ENCODE peak calls at places on chromosomes 3 and 15, in six cellular contexts. P is HCT116, S is body of pancreas, T is IMR-90, M is breast epithelium, L is H1. Y is an unnamed sample.

GRCh38 chr15:89009080-89009479 is 79.2 kb upstream of the ABHD2 start:
- DNase-seq in P (no peak), M (no peak), L (no peak), S (no peak), T (no peak), Y (no peak)

GRCh38 chr15:74842581-74843444 is at the start of gene ULK3:
- DNase-seq in M (peak), T (peak), S (peak), P (peak), L (peak), Y (peak)

GRCh38 chr3:49803464-49804140 is 541 bp downstream of the INKA1 start:
- DNase-seq in P (no peak), T (peak), S (no peak), L (no peak), M (no peak), Y (peak)

GRCh38 chr3:151226088-151226563 is 23.1 kb upstream of the GPR171 start:
- DNase-seq in T (peak), L (no peak), M (no peak), S (no peak), P (no peak), Y (no peak)

GRCh38 chr15:78306176-78306774 is 6.9 kb upstream of the SKIC8 start:
- DNase-seq in T (peak), S (no peak), P (no peak), M (no peak), L (no peak), Y (no peak)

GRCh38 chr15:78789615-78790014 is 21.6 kb downstream of the ADAMTS7 start:
- DNase-seq in L (no peak), T (no peak), S (no peak), P (no peak), M (no peak), Y (no peak)

GRCh38 chr15:65790692-65791334 is 1.3 kb downstream of the DENND4A start:
- DNase-seq in T (peak), S (no peak), P (no peak), M (no peak), L (no peak), Y (peak)

GRCh38 chr15:39976291-39977274 is 42.7 kb downstream of the EIF2AK4 start:
- DNase-seq in L (peak), T (peak), S (peak), P (no peak), M (peak), Y (no peak)

GRCh38 chr15:93466380-93466779 is 377.4 kb upstream of the RGMA start:
- DNase-seq in T (no peak), S (no peak), M (no peak), L (no peak), P (no peak), Y (no peak)

GRCh38 chr15:58546066-58546591 is 114.3 kb downstream of the LIPC start:
- DNase-seq in T (no peak), P (no peak), M (no peak), S (no peak), L (no peak), Y (no peak)

GRCh38 chr3:195752066-195752465 is 31.3 kb downstream of the MUC20 start:
- DNase-seq in M (no peak), L (no peak), S (no peak), T (no peak), P (no peak), Y (no peak)

GRCh38 chr3:46407976-46408375 is 917 bp downstream of the CCRL2 start:
- DNase-seq in M (no peak), P (no peak), S (no peak), L (no peak), T (no peak), Y (no peak)

GRCh38 chr15:57751177-57751800 is 44.8 kb downstream of the POLR2M start:
- DNase-seq in L (no peak), T (peak), P (no peak), S (no peak), M (no peak), Y (peak)

GRCh38 chr15:67133738-67134576 is 68.6 kb downstream of the SMAD3 start:
- DNase-seq in T (peak), P (no peak), M (no peak), L (no peak), S (peak), Y (no peak)

GRCh38 chr3:156171517-156172267 is 51.3 kb downstream of the KCNAB1 start:
- DNase-seq in M (no peak), S (no peak), T (no peak), P (no peak), L (no peak), Y (no peak)

GRCh38 chr15:60935130-60935529 is 294.0 kb downstream of the RORA start:
- DNase-seq in S (no peak), T (no peak), L (no peak), P (no peak), M (no peak), Y (no peak)

GRCh38 chr15:96345560-96346389 is 15.3 kb downstream of the NR2F2 start:
- DNase-seq in M (peak), S (peak), L (peak), T (peak), P (no peak), Y (peak)

GRCh38 chr15:84888639-84889038 is 4.2 kb downstream of the SLC28A1 start:
- DNase-seq in S (no peak), L (no peak), M (no peak), P (no peak), T (no peak), Y (no peak)

GRCh38 chr15:94375997-94376396 is 144.6 kb downstream of the MCTP2 start:
- DNase-seq in S (no peak), L (no peak), P (no peak), T (no peak), M (no peak), Y (no peak)

GRCh38 chr3:9399746-9400145 is 2.3 kb downstream of the SETD5 start:
- DNase-seq in S (peak), M (peak), P (peak), T (peak), L (no peak), Y (peak)

GRCh38 chr3:179867961-179868360 is 168.8 kb downstream of the PEX5L start:
- DNase-seq in L (no peak), S (no peak), P (no peak), T (no peak), M (no peak), Y (no peak)

GRCh38 chr15:101031203-101031602 is 112.0 kb downstream of the LRRK1 start:
- DNase-seq in M (no peak), S (no peak), L (peak), T (peak), P (no peak), Y (no peak)

GRCh38 chr15:70439304-70439877 is 324.0 kb downstream of the UACA start:
- DNase-seq in P (no peak), L (no peak), S (no peak), T (no peak), M (peak), Y (peak)

GRCh38 chr15:34853001-34853758 is 57.8 kb upstream of the ACTC1 start:
- DNase-seq in S (no peak), L (no peak), T (peak), P (no peak), M (no peak), Y (no peak)

GRCh38 chr3:99920530-99921376 is 103.1 kb downstream of the CMSS1 start:
- DNase-seq in M (no peak), L (no peak), S (peak), P (no peak), T (peak), Y (peak)

GRCh38 chr3:114863848-114864247 is 283.2 kb downstream of the ZBTB20 start:
- DNase-seq in L (no peak), M (no peak), P (no peak), T (no peak), S (no peak), Y (no peak)

GRCh38 chr3:123448503-123449091 is at the start of gene ADCY5:
- DNase-seq in M (no peak), P (no peak), S (peak), L (peak), T (no peak), Y (no peak)

DNA sequence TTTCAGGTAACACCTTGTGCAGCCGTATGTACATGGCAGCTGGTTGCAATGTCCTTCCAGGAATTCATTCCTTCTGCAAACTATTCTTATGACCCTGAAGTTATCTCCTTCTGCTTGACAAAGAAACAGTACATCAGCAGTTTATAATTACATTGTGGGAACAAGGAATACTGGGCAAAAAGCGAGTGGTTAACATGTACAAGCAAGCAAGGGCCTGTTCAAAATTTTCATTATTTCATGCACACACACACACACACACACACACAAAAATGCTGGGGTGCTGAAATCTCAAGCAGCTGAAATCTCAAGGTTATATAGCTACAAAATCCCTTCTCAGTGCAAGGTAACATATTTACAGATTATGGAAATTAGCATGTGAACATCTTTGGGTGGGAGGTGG is 30.7 kb downstream of the GTPBP8 start:
- DNase-seq in P (no peak), S (no peak), L (no peak), T (no peak), M (no peak), Y (no peak)
- TF ChIP-seq POLR2A in P (no peak), S (no peak), L (no peak), T (no peak), M (no peak), Y (no peak)

DNA sequence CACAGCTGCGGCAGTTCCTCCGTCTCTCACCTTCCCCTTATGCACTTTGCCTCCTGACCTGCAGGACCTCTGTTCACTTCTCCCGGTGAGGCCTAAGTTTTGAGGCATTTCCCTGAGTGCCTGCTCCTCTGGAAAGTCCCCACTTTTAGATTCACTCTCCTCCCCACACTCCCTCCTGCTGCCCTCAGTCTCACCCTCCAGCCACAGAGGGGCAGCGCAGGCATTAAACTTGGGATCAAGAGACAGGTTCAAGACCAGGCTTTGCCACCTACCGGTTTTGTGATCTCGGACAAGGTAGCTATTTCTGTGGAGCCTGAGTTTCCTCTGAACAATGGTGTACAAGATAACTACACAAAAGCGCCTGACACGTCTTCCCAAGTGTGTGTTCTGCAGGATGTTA is 19.4 kb downstream of the SLC6A11 start:
- DNase-seq in T (no peak), L (peak), M (no peak), P (no peak), S (no peak), Y (peak)
- TF ChIP-seq CTCF in T (no peak), L (peak), M (no peak), P (peak), S (no peak), Y (peak)

GRCh38 chr3:32411442-32411841 is 19.8 kb downstream of the CMTM7 start:
- DNase-seq in T (no peak), P (no peak), S (no peak), M (no peak), L (no peak), Y (no peak)

GRCh38 chr3:32414527-32415202 is 23.0 kb downstream of the CMTM7 start:
- DNase-seq in M (no peak), P (no peak), S (peak), L (no peak), T (peak), Y (no peak)

GRCh38 chr3:32412887-32413286 is 21.2 kb downstream of the CMTM7 start:
- DNase-seq in S (no peak), M (no peak), L (no peak), T (no peak), P (no peak), Y (no peak)

GRCh38 chr3:32410367-32411246 is 19.0 kb downstream of the CMTM7 start:
- DNase-seq in S (no peak), L (no peak), P (no peak), T (no peak), M (no peak), Y (no peak)

DNA sequence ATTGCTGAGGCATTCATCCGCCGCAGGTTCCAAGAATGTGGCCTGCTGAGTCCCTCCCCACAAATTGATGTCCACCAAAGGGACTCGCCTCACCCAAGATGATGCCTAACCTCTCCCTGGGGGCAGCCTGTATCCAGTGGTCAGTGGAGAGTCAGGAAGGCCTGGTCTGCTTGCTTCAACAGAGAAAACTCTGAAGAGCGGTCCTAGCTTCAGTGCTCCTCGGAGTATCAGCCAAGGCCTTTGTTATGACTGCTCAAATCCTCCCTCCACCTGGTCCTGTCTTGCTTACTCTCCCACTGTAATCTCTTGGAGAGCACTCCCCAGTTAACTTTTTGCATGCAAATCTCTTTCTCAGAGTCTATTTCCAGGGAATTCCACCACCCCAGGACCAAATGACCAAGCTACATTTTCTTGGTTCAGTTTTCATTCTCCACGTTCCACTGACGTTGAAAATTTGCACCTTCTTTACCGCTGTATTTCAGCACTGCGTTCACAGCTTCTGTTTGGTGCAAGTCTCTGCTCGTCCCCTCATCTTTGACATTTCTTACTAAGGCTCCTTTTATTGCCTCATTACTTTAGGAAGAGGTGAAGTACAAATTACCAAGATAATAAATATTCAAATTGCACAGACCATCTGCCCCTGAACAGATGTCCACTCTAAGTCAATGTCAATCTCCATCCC is 22.3 kb downstream of the CMTM7 start:
- DNase-seq in P (no peak), S (no peak), T (no peak), L (no peak), M (no peak), Y (no peak)
- H3K4me3 ChIP-seq in P (no peak), S (no peak), T (no peak), L (no peak), M (no peak), Y (no peak)

GRCh38 chr3:191430103-191430502 is 30.9 kb upstream of the PYDC2 start:
- DNase-seq in T (no peak), P (no peak), M (no peak), L (no peak), S (no peak), Y (no peak)
- TF ChIP-seq POLR2A in T (no peak), P (no peak), M (no peak), L (no peak), S (no peak), Y (no peak)

GRCh38 chr3:69386535-69387385 is 872 bp upstream of the FRMD4B start:
- DNase-seq in T (no peak), S (no peak), L (no peak), P (no peak), M (no peak), Y (no peak)

GRCh38 chr3:69384379-69384778 is 1.5 kb downstream of the FRMD4B start:
- DNase-seq in T (no peak), M (no peak), P (no peak), S (no peak), L (no peak), Y (no peak)

GRCh38 chr3:69385033-69385722 is 710 bp downstream of the FRMD4B start:
- DNase-seq in P (no peak), S (no peak), T (no peak), M (no peak), L (no peak), Y (no peak)

GRCh38 chr3:69388241-69388640 is 2.4 kb upstream of the FRMD4B start:
- DNase-seq in T (no peak), L (no peak), P (no peak), S (no peak), M (no peak), Y (no peak)

DNA sequence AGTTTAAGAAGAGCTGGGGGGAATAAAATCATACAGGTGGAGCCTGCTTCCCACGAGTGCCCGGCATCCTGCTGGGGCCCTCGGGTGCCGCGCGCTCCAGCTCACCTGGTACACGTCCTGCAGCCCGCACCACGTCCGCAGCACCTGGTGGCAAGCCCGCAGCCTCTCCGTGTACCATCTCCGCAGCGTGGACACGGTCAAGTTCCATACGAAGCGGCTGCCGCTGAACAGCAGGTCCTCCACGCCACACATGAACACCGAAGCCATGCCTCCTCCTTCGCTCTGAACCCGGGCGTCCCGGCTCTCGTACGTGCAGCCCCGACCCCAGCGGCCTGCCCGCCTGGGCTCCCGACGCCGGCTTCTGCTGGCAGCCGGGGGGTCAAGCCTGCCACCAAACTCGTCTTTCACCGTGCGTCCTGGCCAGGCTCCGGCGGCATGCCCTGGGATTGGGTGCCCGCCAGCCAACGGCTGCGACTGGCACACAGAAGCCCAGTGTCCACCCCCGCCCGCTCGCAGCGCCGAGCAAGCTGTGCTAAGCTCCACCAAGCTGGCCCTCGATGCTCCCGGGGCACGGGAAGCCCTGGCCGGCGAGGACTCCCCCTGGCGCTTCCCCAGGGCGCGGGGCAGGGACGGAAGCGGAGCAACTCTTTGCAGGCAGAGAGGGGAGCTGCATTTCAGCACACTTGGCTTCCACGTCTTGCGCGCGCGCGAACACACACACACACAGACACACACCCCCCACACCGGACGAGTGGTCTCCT is at the start of gene FRMD4B:
- DNase-seq in M (peak), S (peak), L (peak), T (no peak), P (no peak), Y (no peak)
- TF ChIP-seq CTCF in M (no peak), S (no peak), L (no peak), T (no peak), P (no peak), Y (no peak)